ENCODE peak calls at places on chromosome 19, in ten cellular contexts. X, J, T, N, Q, C, P, G, O and B are unnamed samples.

GRCh38 chr19:29121684-29122083 is 91.3 kb downstream of the UQCRFS1 start:
- DNase-seq in J (peak), O (no peak), X (no peak), T (no peak), N (no peak), C (no peak), Q (peak), G (no peak), P (peak), B (no peak)

GRCh38 chr19:41303941-41304340 is 6.0 kb upstream of the CCDC97 start:
- DNase-seq in J (no peak), N (no peak), Q (no peak), P (no peak), C (no peak), X (no peak), G (no peak), T (no peak), O (no peak), B (no peak)

GRCh38 chr19:18496167-18496979 is 25.5 kb downstream of the ELL start:
- DNase-seq in X (no peak), P (peak), J (peak), N (peak), T (peak), Q (no peak), C (no peak), G (peak), O (no peak), B (no peak)

GRCh38 chr19:13007292-13008045 is 12.2 kb downstream of the NFIX start:
- DNase-seq in C (peak), O (no peak), T (no peak), X (no peak), N (no peak), J (peak), G (no peak), Q (no peak), P (no peak), B (no peak)

GRCh38 chr19:14002571-14003278 is 3.4 kb downstream of the RFX1 start:
- DNase-seq in X (no peak), G (no peak), C (no peak), P (no peak), N (no peak), O (no peak), T (no peak), J (no peak), Q (no peak), B (no peak)

GRCh38 chr19:10145031-10145430 is 25.3 kb upstream of the EIF3G start:
- DNase-seq in O (no peak), Q (no peak), P (no peak), G (no peak), N (no peak), C (no peak), T (no peak), X (no peak), J (no peak), B (no peak)

GRCh38 chr19:964761-965694 is 19.1 kb upstream of the WDR18 start:
- DNase-seq in N (no peak), C (peak), J (no peak), X (no peak), O (no peak), Q (peak), G (no peak), T (no peak), P (no peak), B (no peak)

GRCh38 chr19:45147835-45148676 is 12.7 kb downstream of the NKPD1 start:
- DNase-seq in O (no peak), P (no peak), X (no peak), G (no peak), Q (peak), N (no peak), T (no peak), C (no peak), J (no peak), B (no peak)

GRCh38 chr19:906480-906879 is 6.5 kb downstream of the R3HDM4 start:
- DNase-seq in J (no peak), T (no peak), C (no peak), G (no peak), O (no peak), X (no peak), Q (no peak), P (no peak), N (no peak), B (no peak)

GRCh38 chr19:55152017-55152416 is 3.0 kb upstream of the TNNT1 start:
- DNase-seq in O (no peak), N (no peak), T (no peak), G (no peak), C (no peak), P (no peak), J (no peak), X (no peak), Q (no peak), B (no peak)

GRCh38 chr19:52637718-52638585 is at the start of gene ZNF83:
- DNase-seq in P (peak), N (peak), O (peak), X (peak), C (peak), J (peak), G (peak), Q (peak), T (peak), B (peak)

GRCh38 chr19:3852614-3853254 is 16.1 kb downstream of the ZFR2 start:
- DNase-seq in J (peak), Q (no peak), G (peak), N (no peak), X (no peak), C (peak), O (no peak), T (peak), P (peak), B (no peak)

GRCh38 chr19:1245884-1246816 is 2.2 kb upstream of the MIDN start:
- DNase-seq in X (no peak), T (no peak), Q (no peak), N (no peak), C (no peak), P (peak), J (peak), G (no peak), O (no peak), B (no peak)

GRCh38 chr19:47157455-47158321 is 27.1 kb downstream of the SAE1 start:
- DNase-seq in T (no peak), C (peak), J (peak), G (peak), P (peak), O (no peak), N (no peak), X (no peak), Q (peak), B (peak)